ENCODE peak calls at places on chromosomes 16 and 17, in six cellular contexts. R, N, F, I, W and X are unnamed samples.

GRCh38 chr16:86457621-86458456 is 52.5 kb upstream of the FOXF1 start:
- DNase-seq in F (no peak), I (no peak), N (no peak), W (no peak), R (no peak), X (no peak)

GRCh38 chr16:26911436-26911835 is 155.3 kb upstream of the C16orf82 start:
- DNase-seq in W (no peak), F (no peak), N (no peak), I (no peak), R (no peak), X (no peak)

GRCh38 chr16:75477680-75478473 is 13.4 kb upstream of the TMEM170A start:
- DNase-seq in W (no peak), F (no peak), R (no peak), I (no peak), N (peak), X (no peak)

GRCh38 chr17:6572997-6573396 is 16.6 kb upstream of the PITPNM3 start:
- DNase-seq in N (no peak), F (no peak), I (no peak), W (no peak), R (no peak), X (no peak)

GRCh38 chr16:70433456-70434103 is 5.3 kb downstream of the ST3GAL2 start:
- DNase-seq in F (no peak), W (no peak), N (peak), I (no peak), R (peak), X (no peak)

GRCh38 chr17:80327518-80327917 is 66.9 kb downstream of the RNF213 start:
- DNase-seq in N (peak), W (no peak), I (no peak), R (no peak), F (no peak), X (no peak)

GRCh38 chr17:17929655-17930380 is 42.4 kb downstream of the TOM1L2 start:
- DNase-seq in W (no peak), N (no peak), F (no peak), R (no peak), I (no peak), X (no peak)

GRCh38 chr16:74999208-74999682 is 421 bp downstream of the ZNRF1 start:
- DNase-seq in I (peak), N (no peak), F (no peak), R (no peak), W (no peak), X (no peak)

GRCh38 chr17:50631908-50632571 is 2.6 kb upstream of the ABCC3 start:
- DNase-seq in R (peak), N (no peak), F (no peak), W (no peak), I (no peak), X (no peak)

GRCh38 chr16:67161595-67162058 is 1.9 kb downstream of the FBXL8 start:
- DNase-seq in I (no peak), N (no peak), R (no peak), F (no peak), W (no peak), X (peak)

GRCh38 chr16:71399801-71400563 is 41.5 kb downstream of the CALB2 start:
- DNase-seq in N (no peak), W (no peak), F (no peak), R (no peak), I (no peak), X (no peak)

GRCh38 chr17:43616865-43617264 is 44.9 kb downstream of the MEOX1 start:
- DNase-seq in I (no peak), W (no peak), F (no peak), N (no peak), R (no peak), X (no peak)

GRCh38 chr16:9012848-9013507 is 49.3 kb upstream of the USP7 start:
- DNase-seq in F (no peak), N (no peak), R (peak), W (no peak), I (no peak), X (peak)

GRCh38 chr16:88938933-88939813 is 37.8 kb downstream of the CBFA2T3 start:
- DNase-seq in N (no peak), W (no peak), R (peak), F (no peak), I (no peak), X (no peak)

GRCh38 chr16:15611610-15612009 is 31.3 kb downstream of the MARF1 start:
- DNase-seq in W (no peak), I (no peak), R (no peak), F (no peak), N (no peak), X (no peak)

GRCh38 chr17:83081561-83082201 is 2.3 kb downstream of the METRNL start:
- DNase-seq in I (no peak), N (no peak), W (no peak), F (no peak), R (no peak), X (no peak)

GRCh38 chr16:70740919-70741778 is 55.3 kb upstream of the MTSS2 start:
- DNase-seq in I (no peak), W (no peak), F (no peak), N (peak), R (no peak), X (no peak)

GRCh38 chr17:49012893-49013255 is 15.7 kb downstream of the IGF2BP1 start:
- DNase-seq in F (no peak), I (no peak), W (no peak), N (no peak), R (no peak), X (no peak)

GRCh38 chr16:22424161-22424937 is 49.9 kb upstream of the CDR2 start:
- DNase-seq in I (no peak), F (no peak), R (no peak), N (no peak), W (no peak), X (no peak)

GRCh38 chr16:4966736-4967453 is 8.8 kb downstream of the SEC14L5 start:
- DNase-seq in F (no peak), W (no peak), N (no peak), R (no peak), I (no peak), X (no peak)

GRCh38 chr17:48192321-48192731 is 84.8 kb downstream of the SNX11 start:
- DNase-seq in W (no peak), N (no peak), R (no peak), I (no peak), F (no peak), X (no peak)

GRCh38 chr16:590165-590874 is 454 bp downstream of the RAB40C start:
- DNase-seq in W (no peak), R (peak), I (peak), N (no peak), F (no peak), X (no peak)

GRCh38 chr17:29862951-29863350 is 67.1 kb downstream of the SSH2 start:
- DNase-seq in F (no peak), N (no peak), I (no peak), W (no peak), R (no peak), X (no peak)

GRCh38 chr17:36937961-36938565 is 788 bp downstream of the LHX1 start:
- DNase-seq in R (peak), N (no peak), I (peak), W (no peak), F (no peak), X (peak)

GRCh38 chr17:7559307-7560171 is 989 bp downstream of the TNFSF13 start:
- DNase-seq in W (no peak), F (no peak), R (no peak), N (peak), I (no peak), X (no peak)

GRCh38 chr16:54324716-54325115 is 38.1 kb upstream of the IRX3 start:
- DNase-seq in F (no peak), R (no peak), W (no peak), I (no peak), N (no peak), X (no peak)

GRCh38 chr16:85088570-85089214 is 23.6 kb downstream of the CIBAR2 start:
- DNase-seq in N (no peak), W (no peak), R (no peak), I (no peak), F (no peak), X (no peak)

GRCh38 chr16:85084841-85085535 is 27.3 kb downstream of the CIBAR2 start:
- DNase-seq in R (no peak), W (no peak), I (no peak), N (no peak), F (no peak), X (no peak)

GRCh38 chr16:85087899-85088569 is 24.2 kb downstream of the CIBAR2 start:
- DNase-seq in F (no peak), R (no peak), I (no peak), W (no peak), N (no peak), X (no peak)

GRCh38 chr16:85085721-85086120 is 26.6 kb downstream of the CIBAR2 start:
- DNase-seq in I (no peak), R (no peak), N (no peak), W (no peak), F (no peak), X (no peak)

DNA sequence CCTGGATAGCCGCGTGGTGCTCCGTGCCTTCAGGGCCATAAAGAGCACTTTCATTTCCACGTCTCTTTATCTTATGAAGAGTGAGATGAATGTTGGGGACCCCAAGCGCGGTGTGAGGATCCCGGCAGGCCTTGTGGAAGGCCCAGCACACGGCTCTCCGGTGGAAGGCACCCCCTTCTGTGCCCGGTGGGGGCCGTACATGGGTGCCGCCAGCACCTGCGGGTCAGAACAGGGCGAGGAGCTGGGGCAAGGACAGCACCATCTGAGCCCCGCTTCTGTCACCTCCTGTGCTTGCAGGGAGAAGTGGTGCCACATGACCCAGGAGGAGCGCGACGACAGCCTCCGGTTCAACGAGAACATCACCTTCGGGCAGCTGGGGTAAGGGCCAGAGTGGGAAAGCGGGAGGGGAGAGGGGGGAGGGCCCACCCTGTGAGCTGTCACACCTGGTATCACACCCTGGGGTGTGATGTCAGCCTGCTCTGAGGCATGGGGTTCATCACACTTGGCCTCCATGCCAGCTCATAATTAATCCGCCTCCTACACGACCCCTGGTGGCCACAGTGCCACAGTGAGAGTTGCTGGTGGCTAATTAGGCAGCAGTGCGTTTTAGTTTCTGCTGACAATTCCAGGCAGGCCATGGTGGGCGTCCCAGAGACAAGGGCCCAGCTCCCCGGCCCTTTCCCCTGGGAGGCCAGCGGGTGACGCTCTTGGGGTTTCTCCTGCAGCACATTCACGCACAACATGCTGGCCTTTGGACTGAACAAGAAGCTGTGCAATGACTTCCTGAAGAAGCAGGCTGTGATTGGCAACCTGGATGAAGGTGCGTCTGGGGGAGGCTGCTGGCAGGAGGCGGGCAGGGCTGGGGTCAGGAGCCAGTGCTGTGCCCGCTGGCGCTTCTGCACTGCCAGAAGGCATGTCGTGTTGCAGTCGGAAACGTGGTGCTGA is 25.7 kb downstream of the CIBAR2 start:
- DNase-seq in W (peak), F (no peak), I (peak), R (peak), N (peak), X (peak)
- TF ChIP-seq GABPA in W (no peak), F (no peak), I (no peak), R (no peak), N (no peak), X (peak)

DNA sequence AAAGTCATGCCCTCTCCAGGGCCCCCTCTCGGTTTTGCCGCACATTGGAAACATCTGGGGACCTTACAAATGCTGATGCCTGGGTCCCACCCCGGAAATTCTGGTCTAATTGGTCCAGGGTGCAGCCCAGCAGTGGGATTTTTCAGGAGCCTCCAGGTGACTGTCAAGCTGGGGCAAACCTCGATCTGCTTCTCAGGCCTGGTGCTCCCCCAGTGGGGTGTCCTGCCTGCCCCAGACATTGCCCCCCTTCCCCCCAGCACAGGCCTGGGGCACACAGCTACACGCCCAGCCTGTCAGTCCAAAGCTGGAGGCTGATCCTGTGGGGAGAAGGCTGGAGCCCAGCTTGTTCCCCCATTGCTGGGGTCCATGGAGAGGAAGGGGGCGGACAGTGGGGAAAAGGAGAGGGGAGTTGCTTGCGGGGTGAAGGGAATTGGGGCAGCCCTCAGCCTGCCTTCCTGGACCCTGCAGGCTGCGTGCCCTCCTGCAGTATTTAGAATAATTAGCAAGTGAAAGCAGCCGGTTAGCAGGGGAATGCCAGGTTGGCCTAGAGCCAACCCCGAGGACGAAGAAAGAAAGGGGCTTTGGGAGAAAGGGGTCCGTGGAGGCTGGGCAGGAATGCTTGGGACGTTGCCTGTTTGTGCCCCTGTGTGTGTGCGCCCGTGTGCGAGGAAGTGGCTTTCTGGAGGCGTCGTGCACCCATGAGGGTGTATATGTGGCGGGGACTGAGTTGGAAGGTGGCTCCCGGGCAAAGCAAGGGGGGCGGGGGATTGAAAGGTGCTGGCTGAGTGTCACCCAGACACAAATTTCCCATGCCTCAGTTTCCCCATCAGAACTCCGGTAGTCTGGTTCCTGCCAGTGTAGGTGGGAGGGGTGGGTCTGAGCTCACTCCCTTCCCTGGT is 5.9 kb downstream of the FOXJ1 start:
- DNase-seq in W (no peak), I (no peak), N (no peak), F (no peak), R (no peak), X (peak)
- TF ChIP-seq GABPA in W (no peak), I (no peak), N (no peak), F (no peak), R (no peak), X (peak)

DNA sequence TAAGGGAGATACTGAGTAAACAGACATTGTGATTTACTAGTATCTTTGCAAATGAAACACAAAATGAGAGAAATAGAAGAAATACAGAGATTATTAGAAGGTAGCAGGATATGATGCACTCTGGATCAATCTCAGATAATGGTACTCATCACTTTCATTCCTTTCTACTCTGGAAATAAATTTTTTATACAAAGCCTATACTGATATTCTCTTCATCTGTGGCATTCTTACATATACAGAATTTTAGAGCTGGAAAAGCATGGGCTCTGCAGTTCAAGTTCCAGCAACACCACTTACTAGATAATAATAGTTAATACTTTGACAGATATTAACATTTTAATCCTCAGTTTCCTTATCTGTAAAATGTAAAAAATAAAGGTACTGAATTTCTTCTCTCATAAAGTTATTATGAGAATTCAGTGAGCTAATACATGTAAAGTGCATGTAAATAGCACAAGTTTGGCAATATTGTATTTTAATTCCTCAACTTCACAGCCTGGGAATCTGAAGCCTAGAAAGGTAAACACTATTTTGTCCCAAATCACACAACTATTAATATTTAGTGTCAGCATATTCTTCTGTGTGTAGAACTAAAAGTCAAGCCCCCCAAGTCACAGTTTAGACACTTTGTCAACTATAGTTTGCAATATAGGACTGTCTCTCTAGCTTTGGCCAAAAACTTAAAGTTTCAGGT is 6.5 kb downstream of the RNF43 start:
- DNase-seq in R (no peak), F (no peak), N (no peak), W (no peak), I (no peak), X (no peak)
- TF ChIP-seq GABPA in R (no peak), F (no peak), N (no peak), W (no peak), I (no peak), X (no peak)

GRCh38 chr16:12511708-12512107 is 292.0 kb downstream of the CPPED1 start:
- DNase-seq in I (no peak), F (no peak), R (no peak), W (no peak), N (no peak), X (no peak)
- TF ChIP-seq GABPA in I (no peak), F (no peak), R (no peak), W (no peak), N (no peak), X (no peak)

DNA sequence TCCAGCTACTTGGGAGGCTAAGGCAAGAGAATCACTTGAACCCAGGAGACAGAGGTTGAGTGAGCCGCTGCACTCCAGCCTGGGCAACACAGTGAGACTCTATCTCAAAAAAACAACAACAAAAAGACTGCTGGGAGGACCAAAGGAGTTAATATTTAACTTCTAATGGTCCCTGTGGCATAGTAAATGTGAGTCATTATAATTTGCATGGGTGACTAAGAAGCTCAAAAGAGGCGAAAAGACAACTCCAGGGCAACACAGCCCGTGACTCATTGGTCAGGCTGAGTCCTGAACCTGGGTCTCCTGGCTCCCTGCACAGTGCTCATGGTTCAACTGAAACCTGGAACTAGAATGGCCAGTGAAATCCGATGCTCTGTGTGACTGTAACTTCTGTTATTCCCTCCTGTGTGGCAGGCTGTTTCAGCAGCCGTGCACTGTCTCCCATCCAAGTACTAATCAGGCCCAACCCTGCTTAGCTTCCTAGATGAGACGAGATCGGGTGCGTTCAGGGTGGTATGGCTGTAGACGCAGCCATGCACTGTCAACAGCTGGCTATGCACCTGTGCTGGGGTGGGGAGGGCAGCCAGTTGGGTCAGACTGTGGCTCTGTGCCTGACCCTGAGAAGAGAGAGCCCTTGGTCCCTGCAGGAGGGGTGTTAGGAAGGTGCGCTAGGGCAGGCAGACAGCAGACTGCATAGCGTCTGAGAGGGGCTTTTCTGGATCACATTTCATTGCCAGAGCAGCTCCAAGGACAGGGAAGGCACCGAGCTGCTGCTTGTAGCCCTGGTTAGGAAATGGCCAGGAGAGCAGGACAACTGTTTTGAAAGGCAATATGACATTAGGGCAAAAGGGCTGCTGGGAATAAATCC is 14.5 kb upstream of the GPRC5C start:
- DNase-seq in I (no peak), W (peak), N (no peak), F (peak), R (no peak), X (no peak)
- TF ChIP-seq GABPA in I (no peak), W (no peak), N (no peak), F (no peak), R (no peak), X (no peak)